ENCODE peak calls at places on chromosome 13, in five cellular contexts. E is upper lobe of right lung; X is HTR-8/SVneo; P is stimulated activated CD4-positive, alpha-beta T cell treated with anti-CD3 and anti-CD28 coated beads, Interleukin-12 subunit alpha, Interleukin-12 subunit beta, amount 100 ng/mL, for 48 hours; O is SJCRH30. K is an unnamed sample.

GRCh38 chr13:25330541-25330940 is 29.1 kb downstream of the NUP58 start:
- DNase-seq in O (no peak), X (no peak), P (no peak), E (no peak), K (no peak)

GRCh38 chr13:102903659-102904407 is 58.0 kb downstream of the ERCC5 start:
- DNase-seq in P (no peak), O (no peak), X (peak; percentile 6), E (no peak), K (no peak)

GRCh38 chr13:98349731-98350305 is 172.7 kb upstream of the RNF113B start:
- DNase-seq in P (no peak), E (no peak), O (no peak), X (no peak), K (peak; percentile 6)

GRCh38 chr13:41311607-41312500 is 787 bp downstream of the NAA16 start:
- DNase-seq in E (peak; percentile 80), X (peak; percentile 25), P (peak; percentile 35), O (peak; percentile 66), K (peak; percentile 64)

GRCh38 chr13:85665286-85665685 is 133.9 kb downstream of the SLITRK6 start:
- DNase-seq in P (no peak), E (no peak), X (no peak), O (no peak), K (no peak)

GRCh38 chr13:40562975-40563349 is 103.5 kb downstream of the FOXO1 start:
- DNase-seq in P (no peak), E (no peak), O (peak; percentile 85), X (no peak), K (peak; percentile 34)

GRCh38 chr13:33519561-33520479 is 234.3 kb upstream of the STARD13 start:
- DNase-seq in O (peak; percentile 86), E (no peak), P (no peak), X (no peak), K (no peak)

GRCh38 chr13:73745190-73745589 is 389.0 kb downstream of the KLF12 start:
- DNase-seq in P (no peak), X (no peak), E (no peak), O (no peak), K (no peak)

GRCh38 chr13:44437356-44438233 is 64.0 kb downstream of the SERP2 start:
- DNase-seq in X (peak; percentile 13), O (no peak), P (no peak), E (no peak), K (no peak)

GRCh38 chr13:24670927-24671326 is 9.3 kb upstream of the ATP12A start:
- DNase-seq in X (peak; percentile 20), P (no peak), E (no peak), O (no peak), K (peak; percentile 60)

GRCh38 chr13:48808689-48809088 is 155.0 kb downstream of the CYSLTR2 start:
- DNase-seq in E (no peak), P (no peak), X (no peak), O (no peak), K (no peak)

GRCh38 chr13:51330741-51331140 is 8.8 kb upstream of the SERPINE3 start:
- DNase-seq in E (no peak), O (no peak), P (no peak), X (no peak), K (peak; percentile 11)

GRCh38 chr13:28568286-28568685 is 73.4 kb upstream of the FLT1 start:
- DNase-seq in O (peak; percentile 77), P (no peak), X (no peak), E (peak; percentile 71), K (no peak)